ENCODE peak calls at places on chromosome 17, in six cellular contexts. O, W, I, Q, V and A are unnamed samples.
A peak's percentile ranks its signal among the peaks of the same experiment; 100 is the strongest.

GRCh38 chr17:82324566-82325285 is 7.3 kb upstream of the CD7 start:
- DNase-seq in O (no peak), W (no peak), I (no peak), Q (no peak), V (no peak), A (no peak)

GRCh38 chr17:73711184-73711583 is 66.9 kb upstream of the SDK2 start:
- DNase-seq in O (no peak), W (no peak), I (no peak), Q (no peak), V (no peak), A (no peak)

GRCh38 chr17:2181206-2181983 is 122.2 kb downstream of the SMG6 start:
- DNase-seq in O (no peak), W (no peak), I (no peak), Q (no peak), V (no peak), A (peak; percentile 94)

GRCh38 chr17:58541249-58541648 is 26.8 kb upstream of the MTMR4 start:
- DNase-seq in O (no peak), W (peak; percentile 80), I (no peak), Q (no peak), V (no peak), A (no peak)

GRCh38 chr17:16994626-16995025 is 22.7 kb upstream of the TNFRSF13B start:
- DNase-seq in O (no peak), W (no peak), I (no peak), Q (no peak), V (no peak), A (no peak)

GRCh38 chr17:12619444-12620199 is 46.1 kb upstream of the MYOCD start:
- DNase-seq in O (no peak), W (no peak), I (no peak), Q (no peak), V (no peak), A (no peak)

GRCh38 chr17:77723071-77723908 is 235.2 kb upstream of the TNRC6C start:
- DNase-seq in O (no peak), W (peak; percentile 26), I (no peak), Q (peak; percentile 54), V (no peak), A (no peak)

GRCh38 chr17:78318843-78319242 is 41.0 kb downstream of the SOCS3 start:
- DNase-seq in O (no peak), W (no peak), I (no peak), Q (no peak), V (no peak), A (no peak)

GRCh38 chr17:63917646-63918045 is 993 bp downstream of the GH1 start:
- DNase-seq in O (no peak), W (peak; percentile 35), I (no peak), Q (peak; percentile 44), V (no peak), A (no peak)

GRCh38 chr17:50484341-50485155 is 5.9 kb downstream of the RSAD1 start:
- DNase-seq in O (no peak), W (no peak), I (no peak), Q (no peak), V (no peak), A (no peak)

GRCh38 chr17:13558588-13558987 is 43.1 kb downstream of the HS3ST3A1 start:
- DNase-seq in O (no peak), W (no peak), I (no peak), Q (no peak), V (no peak), A (no peak)

GRCh38 chr17:31486351-31487062 is 95.0 kb downstream of the RAB11FIP4 start:
- DNase-seq in O (no peak), W (no peak), I (no peak), Q (no peak), V (no peak), A (no peak)

GRCh38 chr17:4480929-4481898 is 17.5 kb upstream of the SPNS2 start:
- DNase-seq in O (peak; percentile 33), W (no peak), I (no peak), Q (peak; percentile 76), V (no peak), A (peak; percentile 61)

GRCh38 chr17:62862251-62862650 is 54.1 kb upstream of the MARCHF10 start:
- DNase-seq in O (no peak), W (no peak), I (no peak), Q (no peak), V (no peak), A (no peak)

GRCh38 chr17:36117505-36118382 is 14.1 kb downstream of the CCL4 start:
- DNase-seq in O (no peak), W (no peak), I (no peak), Q (no peak), V (no peak), A (no peak)

GRCh38 chr17:10888858-10889257 is 51.0 kb upstream of the PIRT start:
- DNase-seq in O (no peak), W (no peak), I (no peak), Q (no peak), V (no peak), A (no peak)

GRCh38 chr17:28807925-28808641 is 34.5 kb downstream of the FAM222B start:
- DNase-seq in O (no peak), W (no peak), I (no peak), Q (no peak), V (no peak), A (no peak)